ENCODE peak calls at places on chromosome 6, in nine cellular contexts. P is MM.1S; Y is A549; W is hepatocyte; M is fibroblast of lung; Q is brain microvascular endothelial cell; J is CD8-positive, alpha-beta T cell; X is body of pancreas; U is colonic mucosa. E is an unnamed sample.

GRCh38 chr6:18359237-18359885 is 27.8 kb upstream of the RNF144B start:
- DNase-seq in P (peak), Y (no peak), W (no peak), M (no peak), Q (no peak), J (no peak), X (no peak), U (no peak), E (no peak)

GRCh38 chr6:88538849-88539571 is 372.9 kb upstream of the CNR1 start:
- DNase-seq in P (no peak), Y (no peak), W (no peak), M (no peak), Q (no peak), J (no peak), X (no peak), U (no peak), E (no peak)

GRCh38 chr6:53544050-53544499 is 826 bp downstream of the GCLC start:
- DNase-seq in P (peak), Y (no peak), W (peak), M (no peak), Q (no peak), J (no peak), X (no peak), U (peak), E (no peak)

GRCh38 chr6:37244430-37245310 is 12.9 kb upstream of the TBC1D22B start:
- DNase-seq in P (no peak), Y (peak), W (peak), M (peak), Q (peak), J (no peak), X (peak), U (peak), E (peak)

GRCh38 chr6:139925894-139926641 is 551.6 kb upstream of the CITED2 start:
- DNase-seq in P (no peak), Y (peak), W (peak), M (peak), Q (peak), J (no peak), X (no peak), U (peak), E (peak)

GRCh38 chr6:145948328-145948727 is 15.8 kb downstream of the SHPRH start:
- DNase-seq in P (no peak), Y (no peak), W (no peak), M (peak), Q (no peak), J (no peak), X (no peak), U (no peak), E (no peak)

GRCh38 chr6:134437376-134437775 is 119.5 kb upstream of the SGK1 start:
- DNase-seq in P (peak), Y (peak), W (no peak), M (peak), Q (peak), J (no peak), X (no peak), U (no peak), E (no peak)

GRCh38 chr6:72371473-72371872 is 250.4 kb upstream of the KCNQ5 start:
- DNase-seq in P (no peak), Y (no peak), W (no peak), M (no peak), Q (no peak), J (no peak), X (no peak), U (no peak), E (no peak)

GRCh38 chr6:35706468-35706867 is 17.8 kb upstream of the FKBP5 start:
- DNase-seq in P (no peak), Y (no peak), W (no peak), M (no peak), Q (no peak), J (no peak), X (no peak), U (no peak), E (no peak)

GRCh38 chr6:2891768-2892170 is 11.3 kb downstream of the SERPINB9 start:
- DNase-seq in P (no peak), Y (no peak), W (no peak), M (no peak), Q (no peak), J (peak), X (no peak), U (peak), E (no peak)

GRCh38 chr6:2450546-2450945 is 205.1 kb upstream of the GMDS start:
- DNase-seq in P (no peak), Y (no peak), W (peak), M (no peak), Q (no peak), J (no peak), X (peak), U (peak), E (no peak)

GRCh38 chr6:165863801-165864200 is 200.8 kb upstream of the PDE10A start:
- DNase-seq in P (no peak), Y (no peak), W (no peak), M (peak), Q (no peak), J (no peak), X (no peak), U (no peak), E (no peak)

GRCh38 chr6:112252571-112253504 is 1.5 kb downstream of the LAMA4 start:
- DNase-seq in P (no peak), Y (no peak), W (no peak), M (peak), Q (no peak), J (no peak), X (no peak), U (no peak), E (no peak)

GRCh38 chr6:87846446-87846845 is 144.4 kb upstream of the AKIRIN2 start:
- DNase-seq in P (no peak), Y (no peak), W (no peak), M (no peak), Q (no peak), J (no peak), X (no peak), U (no peak), E (no peak)

GRCh38 chr6:170005680-170006470 is 254.5 kb downstream of the ERMARD start:
- DNase-seq in P (no peak), Y (no peak), W (no peak), M (no peak), Q (no peak), J (no peak), X (no peak), U (no peak), E (no peak)

GRCh38 chr6:54060286-54060685 is 51.0 kb upstream of the MLIP start:
- DNase-seq in P (no peak), Y (no peak), W (no peak), M (peak), Q (peak), J (no peak), X (no peak), U (no peak), E (no peak)

DNA sequence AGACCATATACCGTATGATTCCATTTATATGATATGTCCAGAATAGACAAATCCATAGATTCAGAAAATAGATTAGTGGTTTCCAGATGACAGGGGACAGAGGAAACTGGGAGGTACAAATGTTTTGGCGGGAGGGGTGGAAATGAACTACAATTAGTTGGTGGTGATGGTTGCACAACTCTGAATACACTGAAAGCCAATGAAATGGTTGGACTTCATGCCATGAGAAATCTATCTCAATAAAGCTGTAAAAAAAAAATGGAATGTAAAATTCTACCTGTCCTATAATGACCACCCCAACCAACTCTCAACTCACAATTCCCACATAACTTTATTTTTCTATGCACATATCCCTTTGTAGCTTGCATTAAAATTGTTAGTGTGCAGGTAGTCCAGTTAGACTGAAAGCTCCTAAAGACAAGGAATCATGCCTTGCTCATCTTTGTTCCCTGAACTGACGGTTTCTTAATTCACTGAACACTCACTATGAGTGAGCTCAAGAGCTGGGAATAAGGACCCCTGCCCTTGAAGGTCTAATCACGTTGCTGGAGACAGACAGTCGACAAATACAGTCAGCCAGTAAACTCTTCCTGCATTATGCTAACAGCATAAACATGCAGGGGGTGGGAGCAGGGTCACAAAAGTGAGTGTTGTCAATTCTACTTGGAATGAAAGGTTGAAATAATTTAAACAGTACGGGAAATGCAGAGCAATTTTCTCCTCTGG is 1.4 kb downstream of the DCDC2 start:
- DNase-seq in P (no peak), Y (peak), W (no peak), M (no peak), Q (no peak), J (no peak), X (no peak), U (no peak), E (no peak)
- H3K27ac ChIP-seq in P (no peak), Y (peak), W (no peak), M (no peak), Q (no peak), J (no peak), X (no peak), U (no peak), E (no peak)

GRCh38 chr6:152267967-152268845 is 369.0 kb downstream of the SYNE1 start:
- DNase-seq in P (peak), Y (peak), W (peak), M (no peak), Q (no peak), J (no peak), X (no peak), U (no peak), E (no peak)
- TF ChIP-seq CTCF in P (peak), Y (peak), W (peak), M (peak), Q (peak), J (peak), X (peak), U (peak), E (peak)

DNA sequence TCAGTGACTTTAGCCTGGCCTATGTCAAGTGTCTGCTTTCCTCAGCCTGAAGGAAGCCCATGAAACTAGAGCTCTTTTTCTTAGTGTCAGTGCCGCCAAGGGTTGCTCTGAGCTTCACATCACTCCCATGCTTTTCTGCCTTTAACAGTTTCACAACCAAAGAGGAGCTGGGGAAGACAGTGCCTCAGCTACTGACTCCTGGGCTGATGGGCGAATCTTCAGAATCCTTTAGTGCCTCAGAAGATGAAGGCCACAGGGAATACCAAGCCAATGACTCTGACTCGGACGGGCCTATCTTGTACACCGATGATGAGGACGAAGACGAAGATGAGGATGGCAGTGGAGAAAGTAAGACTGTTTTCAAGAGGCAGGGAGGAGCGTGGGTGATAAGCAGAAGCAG is 71.0 kb upstream of the LTV1 start:
- DNase-seq in P (no peak), Y (no peak), W (no peak), M (no peak), Q (no peak), J (no peak), X (no peak), U (no peak), E (no peak)
- H3K27ac ChIP-seq in P (no peak), Y (no peak), W (peak), M (no peak), Q (no peak), J (no peak), X (no peak), U (peak), E (no peak)

GRCh38 chr6:125513978-125514377 is 212.2 kb upstream of the HDDC2 start:
- DNase-seq in P (no peak), Y (no peak), W (no peak), M (no peak), Q (no peak), J (no peak), X (no peak), U (no peak), E (no peak)

GRCh38 chr6:125509477-125509876 is 207.7 kb upstream of the HDDC2 start:
- DNase-seq in P (no peak), Y (no peak), W (no peak), M (no peak), Q (no peak), J (no peak), X (no peak), U (no peak), E (no peak)

GRCh38 chr6:125512621-125513020 is 210.9 kb upstream of the HDDC2 start:
- DNase-seq in P (peak), Y (peak), W (no peak), M (no peak), Q (no peak), J (no peak), X (no peak), U (no peak), E (no peak)

GRCh38 chr6:125510405-125510804 is 208.6 kb upstream of the HDDC2 start:
- DNase-seq in P (no peak), Y (no peak), W (no peak), M (no peak), Q (no peak), J (no peak), X (no peak), U (no peak), E (no peak)

GRCh38 chr6:125511809-125512341 is 210.1 kb upstream of the HDDC2 start:
- DNase-seq in P (no peak), Y (peak), W (no peak), M (peak), Q (peak), J (no peak), X (peak), U (no peak), E (no peak)
- TF ChIP-seq CTCF in P (no peak), Y (no peak), W (no peak), M (no peak), Q (no peak), J (no peak), X (no peak), U (no peak), E (no peak)

GRCh38 chr6:56727097-56727845 is 84.6 kb upstream of the DST start:
- DNase-seq in P (no peak), Y (no peak), W (peak), M (peak), Q (peak), J (no peak), X (no peak), U (no peak), E (no peak)
- H3K27ac ChIP-seq in P (no peak), Y (peak), W (peak), M (no peak), Q (no peak), J (no peak), X (no peak), U (no peak), E (no peak)

DNA sequence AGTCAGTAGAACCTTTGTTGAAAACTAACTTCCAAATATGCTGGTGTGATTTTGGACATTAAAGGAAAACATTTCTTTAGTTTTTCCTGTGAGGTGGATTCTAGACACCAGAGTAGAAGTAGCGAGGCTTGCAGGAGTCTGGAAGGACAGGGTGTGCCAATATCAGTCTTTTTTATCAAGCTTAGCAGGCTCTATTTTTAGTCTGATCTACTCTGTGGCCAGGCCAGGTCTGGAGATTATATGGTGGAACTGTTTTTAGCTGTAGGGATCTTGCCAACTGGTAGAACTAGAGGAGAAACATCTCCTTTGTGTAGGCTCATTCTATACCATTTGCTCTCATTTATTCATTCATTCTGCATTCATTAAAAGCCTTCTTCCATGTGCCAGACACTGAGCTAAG is 42.7 kb downstream of the LRP11 start:
- DNase-seq in P (no peak), Y (no peak), W (no peak), M (no peak), Q (no peak), J (no peak), X (no peak), U (no peak), E (no peak)
- TF ChIP-seq CTCF in P (no peak), Y (no peak), W (no peak), M (no peak), Q (no peak), J (no peak), X (no peak), U (no peak), E (no peak)

GRCh38 chr6:73371984-73372383 is 2.3 kb upstream of the OOEP start:
- DNase-seq in P (no peak), Y (no peak), W (no peak), M (no peak), Q (no peak), J (no peak), X (no peak), U (no peak), E (no peak)
- H3K27ac ChIP-seq in P (no peak), Y (no peak), W (no peak), M (no peak), Q (no peak), J (no peak), X (no peak), U (no peak), E (no peak)

GRCh38 chr6:48764261-48764660 is 653.3 kb upstream of the PTCHD4 start:
- DNase-seq in P (no peak), Y (no peak), W (no peak), M (no peak), Q (no peak), J (no peak), X (no peak), U (no peak), E (no peak)

GRCh38 chr6:48766349-48766748 is 655.4 kb upstream of the PTCHD4 start:
- DNase-seq in P (no peak), Y (peak), W (peak), M (peak), Q (peak), J (no peak), X (no peak), U (peak), E (peak)

DNA sequence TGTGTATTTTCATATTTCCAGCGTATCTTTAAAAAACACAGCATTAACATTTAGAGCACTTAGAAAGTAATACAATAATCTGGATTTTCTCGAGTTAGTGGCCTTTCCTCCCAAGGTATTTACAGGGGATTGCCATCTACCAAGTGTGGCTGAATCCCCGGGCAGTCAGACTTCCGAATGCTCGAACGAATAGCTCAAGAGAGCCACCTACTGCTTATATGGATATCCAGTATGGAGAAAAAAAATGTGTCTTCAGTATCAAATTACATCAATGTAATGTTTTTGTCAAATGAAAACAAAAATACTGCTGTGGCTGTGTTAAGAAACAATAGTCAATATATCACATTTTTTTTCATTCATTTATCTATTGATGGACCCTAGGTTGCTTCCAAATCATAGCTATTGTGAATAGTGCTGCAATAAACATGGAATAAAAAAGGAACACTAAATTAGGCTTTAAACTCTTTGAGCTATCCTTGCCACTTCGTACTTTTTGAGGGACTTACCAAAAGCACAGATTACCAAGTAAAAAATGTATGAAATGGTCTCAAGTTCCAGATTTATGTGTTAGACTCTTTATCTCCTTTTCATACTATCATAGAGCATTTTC is 654.5 kb upstream of the PTCHD4 start:
- DNase-seq in P (peak), Y (peak), W (peak), M (peak), Q (peak), J (no peak), X (peak), U (peak), E (peak)
- TF ChIP-seq CTCF in P (peak), Y (peak), W (peak), M (peak), Q (peak), J (no peak), X (peak), U (no peak), E (peak)

E was measured in AG04450.